ENCODE peak calls at places on chromosomes 2 and 18, in ten cellular contexts. G is NCI-H460, A is germinal center, R is kidney tubule cell, U is HFFc6, C is IMR-90, Y is HCEC 1CT, K is endothelial cell, H is PC-9, S is B cell. F is an unnamed sample.

GRCh38 chr2:54523336-54523959 is 67.3 kb downstream of the SPTBN1 start:
- DNase-seq in A (no peak), H (no peak), Y (no peak), G (no peak), K (no peak), C (no peak), S (no peak), R (no peak), U (no peak), F (no peak)

GRCh38 chr2:110807520-110807919 is 75.1 kb downstream of the ACOXL start:
- DNase-seq in K (no peak), A (no peak), Y (peak), G (no peak), R (no peak), U (peak), S (no peak), H (no peak), C (peak), F (peak)

GRCh38 chr2:43796206-43796605 is 22.4 kb downstream of the DYNC2LI1 start:
- DNase-seq in K (no peak), R (no peak), Y (no peak), C (no peak), U (no peak), H (no peak), G (no peak), S (no peak), A (no peak), F (no peak)

GRCh38 chr2:72008608-72009007 is 139.1 kb downstream of the CYP26B1 start:
- DNase-seq in H (no peak), R (no peak), U (no peak), Y (no peak), A (no peak), K (no peak), C (no peak), G (no peak), S (no peak), F (no peak)

GRCh38 chr2:215850380-215850779 is 163.0 kb downstream of the MREG start:
- DNase-seq in H (no peak), K (no peak), R (no peak), S (no peak), U (no peak), Y (no peak), A (no peak), C (peak), G (no peak), F (no peak)

GRCh38 chr2:177598321-177598922 is 205.8 kb downstream of the AGPS start:
- DNase-seq in H (no peak), G (no peak), S (no peak), K (no peak), A (no peak), Y (peak), U (no peak), R (no peak), C (peak), F (peak)

GRCh38 chr18:8301427-8302172 is 307.6 kb upstream of the RAB12 start:
- DNase-seq in S (no peak), R (no peak), U (no peak), C (peak), G (no peak), K (no peak), A (no peak), H (no peak), Y (no peak), F (peak)

GRCh38 chr2:883260-884026 is 67.2 kb upstream of the SNTG2 start:
- DNase-seq in U (no peak), C (no peak), K (no peak), H (no peak), A (no peak), R (no peak), S (peak), Y (no peak), G (no peak), F (no peak)

GRCh38 chr2:192236136-192236535 is 41.4 kb upstream of the TMEFF2 start:
- DNase-seq in H (no peak), Y (peak), G (no peak), R (peak), U (peak), A (no peak), C (peak), K (no peak), S (no peak), F (peak)

GRCh38 chr2:104859310-104860130 is 5.6 kb downstream of the POU3F3 start:
- DNase-seq in H (no peak), K (no peak), A (no peak), Y (no peak), G (no peak), U (no peak), C (no peak), S (no peak), R (peak), F (no peak)

GRCh38 chr2:180240774-180241173 is 233.7 kb upstream of the CWC22 start:
- DNase-seq in A (no peak), R (peak), K (no peak), G (peak), C (peak), S (no peak), H (peak), Y (peak), U (peak), F (no peak)

GRCh38 chr2:47269316-47270232 is 114.5 kb upstream of the STPG4 start:
- DNase-seq in G (peak), C (peak), K (no peak), A (no peak), S (no peak), H (peak), R (peak), U (peak), Y (peak), F (peak)

GRCh38 chr2:120477831-120478481 is 132.0 kb downstream of the INHBB start:
- DNase-seq in C (no peak), Y (no peak), G (no peak), R (no peak), A (no peak), U (no peak), K (no peak), S (no peak), H (no peak), F (no peak)

GRCh38 chr2:174492963-174493431 is 6.2 kb upstream of the GPR155 start:
- DNase-seq in S (peak), A (peak), Y (no peak), G (no peak), R (no peak), H (no peak), C (no peak), K (no peak), U (no peak), F (no peak)

GRCh38 chr18:66124394-66124793 is 373.6 kb downstream of the CDH7 start:
- DNase-seq in S (no peak), C (no peak), Y (no peak), R (no peak), A (no peak), U (no peak), H (no peak), G (no peak), K (no peak), F (no peak)

GRCh38 chr2:7083580-7084509 is 166.6 kb downstream of the RNF144A start:
- DNase-seq in C (peak), S (no peak), Y (no peak), H (no peak), G (peak), U (peak), A (peak), R (peak), K (peak), F (peak)

GRCh38 chr18:8610442-8610801 is 1.2 kb downstream of the RAB12 start:
- DNase-seq in A (no peak), S (no peak), R (peak), Y (peak), K (no peak), C (peak), G (no peak), H (no peak), U (no peak), F (peak)

GRCh38 chr2:64192080-64192479 is 47.9 kb upstream of the PELI1 start:
- DNase-seq in S (no peak), H (no peak), Y (no peak), U (no peak), C (no peak), R (no peak), K (no peak), A (peak), G (no peak), F (no peak)

GRCh38 chr2:47422560-47422959 is 19.6 kb downstream of the MSH2 start:
- DNase-seq in S (no peak), U (peak), C (peak), G (no peak), A (no peak), H (peak), K (no peak), R (peak), Y (peak), F (no peak)

GRCh38 chr2:165530-165929 is 98.3 kb downstream of the SH3YL1 start:
- DNase-seq in H (no peak), Y (no peak), C (no peak), G (no peak), R (no peak), K (no peak), A (no peak), S (no peak), U (no peak), F (no peak)

GRCh38 chr18:24228661-24229053 is 89.8 kb downstream of the CABYR start:
- DNase-seq in U (no peak), K (no peak), A (no peak), Y (no peak), H (peak), S (no peak), C (peak), R (peak), G (no peak), F (no peak)

F was measured in cardiac muscle cell.